ENCODE peak calls at places on chromosomes 12 and 14, in six cellular contexts. One of them, this sample, is unnamed.

GRCh38 chr12:81212996-81213696 is 135.3 kb downstream of the ACSS3 start:
- DNase-seq in astrocyte: no peak
- DNase-seq in mucosa of descending colon: no peak
- DNase-seq in AG09319: no peak
- DNase-seq in WTC11: no peak
- DNase-seq in CD4-positive, alpha-beta T cell: no peak
- DNase-seq in this sample: no peak

GRCh38 chr12:90038290-90038689 is 329.7 kb upstream of the ATP2B1 start:
- DNase-seq in astrocyte: no peak
- DNase-seq in mucosa of descending colon: no peak
- DNase-seq in AG09319: no peak
- DNase-seq in WTC11: no peak
- DNase-seq in CD4-positive, alpha-beta T cell: no peak
- DNase-seq in this sample: no peak

GRCh38 chr14:35921745-35922144 is 95.6 kb downstream of the BRMS1L start:
- DNase-seq in astrocyte: no peak
- DNase-seq in mucosa of descending colon: no peak
- DNase-seq in AG09319: no peak
- DNase-seq in WTC11: no peak
- DNase-seq in CD4-positive, alpha-beta T cell: no peak
- DNase-seq in this sample: no peak

GRCh38 chr12:526089-526488 is 66.3 kb downstream of the B4GALNT3 start:
- DNase-seq in astrocyte: no peak
- DNase-seq in mucosa of descending colon: no peak
- DNase-seq in AG09319: no peak
- DNase-seq in WTC11: no peak
- DNase-seq in CD4-positive, alpha-beta T cell: no peak
- DNase-seq in this sample: no peak

GRCh38 chr12:1799882-1800645 is 20.3 kb upstream of the LRTM2 start:
- DNase-seq in astrocyte: no peak
- DNase-seq in mucosa of descending colon: no peak
- DNase-seq in AG09319: no peak
- DNase-seq in WTC11: no peak
- DNase-seq in CD4-positive, alpha-beta T cell: no peak
- DNase-seq in this sample: no peak

GRCh38 chr12:3185260-3185870 is 108.2 kb downstream of the TSPAN9 start:
- DNase-seq in astrocyte: peak
- DNase-seq in mucosa of descending colon: no peak
- DNase-seq in AG09319: no peak
- DNase-seq in WTC11: no peak
- DNase-seq in CD4-positive, alpha-beta T cell: no peak
- DNase-seq in this sample: no peak

GRCh38 chr12:31950088-31950487 is 9.1 kb upstream of the RESF1 start:
- DNase-seq in astrocyte: no peak
- DNase-seq in mucosa of descending colon: no peak
- DNase-seq in AG09319: no peak
- DNase-seq in WTC11: no peak
- DNase-seq in CD4-positive, alpha-beta T cell: no peak
- DNase-seq in this sample: no peak

GRCh38 chr12:3199551-3200031 is 122.4 kb downstream of the TSPAN9 start:
- DNase-seq in astrocyte: peak
- DNase-seq in mucosa of descending colon: no peak
- DNase-seq in AG09319: no peak
- DNase-seq in WTC11: peak
- DNase-seq in CD4-positive, alpha-beta T cell: no peak
- DNase-seq in this sample: peak

GRCh38 chr12:76237086-76237701 is 111.0 kb downstream of the BBS10 start:
- DNase-seq in astrocyte: no peak
- DNase-seq in mucosa of descending colon: no peak
- DNase-seq in AG09319: no peak
- DNase-seq in WTC11: no peak
- DNase-seq in CD4-positive, alpha-beta T cell: no peak
- DNase-seq in this sample: no peak

GRCh38 chr14:72617391-72618011 is 276.4 kb downstream of the DPF3 start:
- DNase-seq in astrocyte: peak
- DNase-seq in mucosa of descending colon: no peak
- DNase-seq in AG09319: peak
- DNase-seq in WTC11: no peak
- DNase-seq in CD4-positive, alpha-beta T cell: no peak
- DNase-seq in this sample: no peak

GRCh38 chr12:52213541-52214420 is 19.3 kb upstream of the KRT7 start:
- DNase-seq in astrocyte: peak
- DNase-seq in mucosa of descending colon: peak
- DNase-seq in AG09319: peak
- DNase-seq in WTC11: peak
- DNase-seq in CD4-positive, alpha-beta T cell: no peak
- DNase-seq in this sample: peak

GRCh38 chr14:93126124-93126523 is 10.4 kb upstream of the ITPK1 start:
- DNase-seq in astrocyte: no peak
- DNase-seq in mucosa of descending colon: no peak
- DNase-seq in AG09319: no peak
- DNase-seq in WTC11: no peak
- DNase-seq in CD4-positive, alpha-beta T cell: no peak
- DNase-seq in this sample: no peak

GRCh38 chr14:53942970-53943750 is 13.5 kb downstream of the BMP4 start:
- DNase-seq in astrocyte: no peak
- DNase-seq in mucosa of descending colon: no peak
- DNase-seq in AG09319: no peak
- DNase-seq in WTC11: no peak
- DNase-seq in CD4-positive, alpha-beta T cell: no peak
- DNase-seq in this sample: no peak

GRCh38 chr12:85280138-85280983 is at the start of gene ALX1:
- DNase-seq in astrocyte: no peak
- DNase-seq in mucosa of descending colon: peak
- DNase-seq in AG09319: no peak
- DNase-seq in WTC11: peak
- DNase-seq in CD4-positive, alpha-beta T cell: no peak
- DNase-seq in this sample: peak

GRCh38 chr14:57865450-57866198 is at the start of gene SLC35F4:
- DNase-seq in astrocyte: no peak
- DNase-seq in mucosa of descending colon: no peak
- DNase-seq in AG09319: no peak
- DNase-seq in WTC11: peak
- DNase-seq in CD4-positive, alpha-beta T cell: no peak
- DNase-seq in this sample: peak

GRCh38 chr14:91614187-91614586 is 104.1 kb upstream of the PPP4R3A start:
- DNase-seq in astrocyte: no peak
- DNase-seq in mucosa of descending colon: no peak
- DNase-seq in AG09319: no peak
- DNase-seq in WTC11: no peak
- DNase-seq in CD4-positive, alpha-beta T cell: no peak
- DNase-seq in this sample: no peak

GRCh38 chr12:46371718-46372130 is 849 bp downstream of the SLC38A2 start:
- DNase-seq in astrocyte: no peak
- DNase-seq in mucosa of descending colon: no peak
- DNase-seq in AG09319: no peak
- DNase-seq in WTC11: no peak
- DNase-seq in CD4-positive, alpha-beta T cell: peak
- DNase-seq in this sample: no peak

GRCh38 chr12:24645254-24645653 is 303.6 kb downstream of the BCAT1 start:
- DNase-seq in astrocyte: no peak
- DNase-seq in mucosa of descending colon: no peak
- DNase-seq in AG09319: no peak
- DNase-seq in WTC11: no peak
- DNase-seq in CD4-positive, alpha-beta T cell: no peak
- DNase-seq in this sample: no peak

GRCh38 chr14:99884834-99885648 is 91.8 kb downstream of the EML1 start:
- DNase-seq in astrocyte: peak
- DNase-seq in mucosa of descending colon: peak
- DNase-seq in AG09319: peak
- DNase-seq in WTC11: no peak
- DNase-seq in CD4-positive, alpha-beta T cell: no peak
- DNase-seq in this sample: no peak

GRCh38 chr12:59708059-59708458 is 112.2 kb downstream of the SLC16A7 start:
- DNase-seq in astrocyte: peak
- DNase-seq in mucosa of descending colon: no peak
- DNase-seq in AG09319: peak
- DNase-seq in WTC11: no peak
- DNase-seq in CD4-positive, alpha-beta T cell: no peak
- DNase-seq in this sample: no peak

GRCh38 chr14:50342211-50343080 is 30.3 kb downstream of the DMAC2L start:
- DNase-seq in astrocyte: peak
- DNase-seq in mucosa of descending colon: peak
- DNase-seq in AG09319: no peak
- DNase-seq in WTC11: peak
- DNase-seq in CD4-positive, alpha-beta T cell: peak
- DNase-seq in this sample: peak

GRCh38 chr12:38934696-38935095 is 29.3 kb upstream of the CPNE8 start:
- DNase-seq in astrocyte: peak
- DNase-seq in mucosa of descending colon: no peak
- DNase-seq in AG09319: no peak
- DNase-seq in WTC11: no peak
- DNase-seq in CD4-positive, alpha-beta T cell: no peak
- DNase-seq in this sample: no peak

GRCh38 chr14:103056322-103057027 is 874 bp downstream of the CDC42BPB start:
- DNase-seq in astrocyte: peak
- DNase-seq in mucosa of descending colon: peak
- DNase-seq in AG09319: no peak
- DNase-seq in WTC11: peak
- DNase-seq in CD4-positive, alpha-beta T cell: no peak
- DNase-seq in this sample: peak

GRCh38 chr14:96108911-96109310 is 69.7 kb downstream of the C14orf132 start:
- DNase-seq in astrocyte: no peak
- DNase-seq in mucosa of descending colon: no peak
- DNase-seq in AG09319: no peak
- DNase-seq in WTC11: no peak
- DNase-seq in CD4-positive, alpha-beta T cell: no peak
- DNase-seq in this sample: no peak

GRCh38 chr12:7017870-7018349 is 366 bp downstream of the LPCAT3 start:
- DNase-seq in astrocyte: no peak
- DNase-seq in mucosa of descending colon: peak
- DNase-seq in AG09319: no peak
- DNase-seq in WTC11: no peak
- DNase-seq in CD4-positive, alpha-beta T cell: no peak
- DNase-seq in this sample: peak

GRCh38 chr12:50188875-50189575 is 21.9 kb upstream of the CERS5 start:
- DNase-seq in astrocyte: no peak
- DNase-seq in mucosa of descending colon: peak
- DNase-seq in AG09319: no peak
- DNase-seq in WTC11: no peak
- DNase-seq in CD4-positive, alpha-beta T cell: no peak
- DNase-seq in this sample: no peak

GRCh38 chr14:88829685-88830302 is 5.3 kb downstream of the TTC8 start:
- DNase-seq in astrocyte: no peak
- DNase-seq in mucosa of descending colon: no peak
- DNase-seq in AG09319: no peak
- DNase-seq in WTC11: no peak
- DNase-seq in CD4-positive, alpha-beta T cell: no peak
- DNase-seq in this sample: no peak

GRCh38 chr12:120367924-120368788 is 808 bp downstream of the MSI1 start:
- DNase-seq in astrocyte: no peak
- DNase-seq in mucosa of descending colon: no peak
- DNase-seq in AG09319: no peak
- DNase-seq in WTC11: peak
- DNase-seq in CD4-positive, alpha-beta T cell: no peak
- DNase-seq in this sample: peak

DNA sequence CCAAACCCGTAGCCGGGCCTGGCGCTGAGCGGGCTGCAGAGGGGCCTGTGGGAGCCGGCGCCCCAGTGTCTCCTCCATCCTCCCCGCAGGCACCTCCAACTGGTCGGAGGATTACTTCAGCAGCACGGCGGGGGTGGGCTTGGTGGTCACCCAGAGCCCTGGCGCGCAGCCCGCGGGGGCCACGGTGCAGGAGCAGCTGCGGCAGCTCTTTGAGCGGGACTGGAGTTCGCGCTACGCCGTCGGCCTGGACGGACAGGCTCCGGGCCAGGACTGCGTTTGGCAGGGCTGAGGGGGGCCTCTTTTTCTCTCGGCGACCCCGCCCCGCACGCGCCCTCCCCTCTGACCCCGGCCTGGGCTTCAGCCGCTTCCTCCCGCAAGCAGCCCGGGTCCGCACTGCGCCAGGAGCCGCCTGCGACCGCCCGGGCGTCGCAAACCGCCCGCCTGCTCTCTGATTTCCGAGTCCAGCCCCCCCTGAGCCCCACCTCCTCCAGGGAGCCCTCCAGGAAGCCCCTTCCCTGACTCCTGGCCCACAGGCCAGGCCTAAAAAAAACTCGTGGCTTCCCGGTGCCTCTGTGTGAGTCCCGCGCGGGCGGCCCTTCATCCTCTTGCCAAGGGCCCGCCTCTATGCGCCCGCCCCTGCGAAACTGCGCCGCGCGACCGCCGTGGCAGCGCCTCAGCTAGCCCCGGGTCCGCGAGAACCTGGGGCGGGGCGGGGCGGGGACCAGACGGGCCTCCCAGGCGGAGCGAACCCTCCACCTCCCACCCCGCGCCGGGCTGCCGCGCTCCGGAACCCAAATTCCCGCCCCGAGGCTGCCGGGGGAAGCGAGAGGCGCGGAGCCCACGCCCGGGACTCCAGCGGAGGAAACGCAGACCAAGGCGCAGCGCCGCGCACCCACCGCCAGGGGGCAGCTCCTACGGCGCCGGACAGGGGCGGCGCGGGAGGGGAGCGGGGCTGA is 8.3 kb downstream of the PLD4 start:
- DNase-seq in astrocyte: peak
- DNase-seq in mucosa of descending colon: peak
- DNase-seq in AG09319: peak
- DNase-seq in WTC11: peak
- DNase-seq in CD4-positive, alpha-beta T cell: peak
- DNase-seq in this sample: peak
- TF ChIP-seq CTCF in astrocyte: peak
- TF ChIP-seq CTCF in mucosa of descending colon: peak
- TF ChIP-seq CTCF in AG09319: peak
- TF ChIP-seq CTCF in WTC11: peak
- TF ChIP-seq CTCF in CD4-positive, alpha-beta T cell: peak
- TF ChIP-seq CTCF in this sample: peak

GRCh38 chr12:121626853-121627623 is 708 bp downstream of the ORAI1 start:
- DNase-seq in astrocyte: peak
- DNase-seq in mucosa of descending colon: peak
- DNase-seq in AG09319: no peak
- DNase-seq in WTC11: peak
- DNase-seq in CD4-positive, alpha-beta T cell: peak
- DNase-seq in this sample: peak
- TF ChIP-seq CTCF in astrocyte: no peak
- TF ChIP-seq CTCF in mucosa of descending colon: no peak
- TF ChIP-seq CTCF in AG09319: peak
- TF ChIP-seq CTCF in WTC11: no peak
- TF ChIP-seq CTCF in CD4-positive, alpha-beta T cell: peak
- TF ChIP-seq CTCF in this sample: peak

DNA sequence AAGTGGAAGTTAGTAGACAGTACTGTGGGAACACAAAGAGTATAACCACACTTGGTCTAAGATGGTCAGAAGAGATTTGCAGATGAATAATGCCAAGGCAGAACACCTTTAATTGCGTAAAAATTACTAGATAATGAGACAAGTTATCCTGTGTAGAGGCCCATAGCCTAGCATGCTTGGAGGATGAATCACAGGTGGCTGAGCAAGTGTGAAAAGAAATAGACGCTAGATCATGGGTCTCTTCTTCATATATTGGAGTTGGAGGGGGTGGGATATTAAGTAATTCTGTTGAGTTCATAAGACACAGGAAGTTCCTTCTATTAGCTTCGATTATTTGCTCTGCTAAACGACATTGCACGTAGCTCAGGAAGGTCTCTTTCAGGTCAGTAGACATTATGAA is 454.3 kb upstream of the LMO3 start:
- DNase-seq in astrocyte: no peak
- DNase-seq in mucosa of descending colon: no peak
- DNase-seq in AG09319: no peak
- DNase-seq in WTC11: no peak
- DNase-seq in CD4-positive, alpha-beta T cell: no peak
- DNase-seq in this sample: no peak
- TF ChIP-seq CTCF in astrocyte: no peak
- TF ChIP-seq CTCF in mucosa of descending colon: no peak
- TF ChIP-seq CTCF in AG09319: no peak
- TF ChIP-seq CTCF in WTC11: no peak
- TF ChIP-seq CTCF in CD4-positive, alpha-beta T cell: no peak
- TF ChIP-seq CTCF in this sample: no peak

GRCh38 chr12:124484526-124484953 is 82.9 kb downstream of the NCOR2 start:
- DNase-seq in astrocyte: no peak
- DNase-seq in mucosa of descending colon: no peak
- DNase-seq in AG09319: no peak
- DNase-seq in WTC11: no peak
- DNase-seq in CD4-positive, alpha-beta T cell: no peak
- DNase-seq in this sample: no peak
- TF ChIP-seq CTCF in astrocyte: no peak
- TF ChIP-seq CTCF in mucosa of descending colon: no peak
- TF ChIP-seq CTCF in AG09319: no peak
- TF ChIP-seq CTCF in WTC11: no peak
- TF ChIP-seq CTCF in CD4-positive, alpha-beta T cell: no peak
- TF ChIP-seq CTCF in this sample: no peak

This sample was measured in glutamatergic neuron.